ENCODE peak calls at places on chromosomes 13 and 19, in four cellular contexts. U, H, W and Y are unnamed samples.

GRCh38 chr13:42732073-42732472 is 49.3 kb upstream of the FAM216B start:
- DNase-seq in U (no peak), H (no peak), W (no peak), Y (no peak)

GRCh38 chr13:50403311-50403710 is 388.1 kb downstream of the KCNRG start:
- DNase-seq in U (no peak), H (peak; percentile 78), W (no peak), Y (no peak)

GRCh38 chr13:25783480-25784081 is 268.2 kb downstream of the SHISA2 start:
- DNase-seq in U (no peak), H (no peak), W (no peak), Y (no peak)

GRCh38 chr13:110398564-110399507 is 91.8 kb downstream of the COL4A2 start:
- DNase-seq in U (no peak), H (no peak), W (no peak), Y (no peak)

GRCh38 chr19:45508681-45508930 is 1.3 kb downstream of the VASP start:
- DNase-seq in U (no peak), H (no peak), W (no peak), Y (no peak)

GRCh38 chr13:65841156-65841555 is 1389.0 kb downstream of the PCDH9 start:
- DNase-seq in U (no peak), H (no peak), W (no peak), Y (no peak)

GRCh38 chr13:97285221-97285955 is 63.3 kb downstream of the MBNL2 start:
- DNase-seq in U (no peak), H (no peak), W (no peak), Y (no peak)

GRCh38 chr19:49473868-49474544 is at the start of gene FLT3LG:
- DNase-seq in U (peak; percentile 80), H (peak; percentile 46), W (no peak), Y (peak; percentile 87)

GRCh38 chr19:38849746-38850230 is at the start of gene HNRNPL:
- DNase-seq in U (peak; percentile 90), H (no peak), W (no peak), Y (peak; percentile 90)

GRCh38 chr13:34776390-34776981 is 165.6 kb upstream of the NBEA start:
- DNase-seq in U (no peak), H (no peak), W (no peak), Y (no peak)

GRCh38 chr19:8208710-8209110 is 460 bp upstream of the CERS4 start:
- DNase-seq in U (no peak), H (no peak), W (no peak), Y (no peak)

GRCh38 chr13:41257535-41257934 is 5.8 kb downstream of the MTRF1 start:
- DNase-seq in U (no peak), H (peak; percentile 10), W (no peak), Y (no peak)

GRCh38 chr13:27139565-27139964 is 32.0 kb downstream of the USP12 start:
- DNase-seq in U (no peak), H (no peak), W (no peak), Y (no peak)

GRCh38 chr13:106129993-106130392 is 405.5 kb downstream of the EFNB2 start:
- DNase-seq in U (no peak), H (no peak), W (no peak), Y (no peak)

GRCh38 chr19:45469132-45469834 is 1.5 kb downstream of the FOSB start:
- DNase-seq in U (peak; percentile 89), H (peak; percentile 87), W (peak; percentile 78), Y (peak; percentile 97)

GRCh38 chr19:50067575-50067974 is 41.8 kb downstream of the ZNF473 start:
- DNase-seq in U (no peak), H (no peak), W (no peak), Y (no peak)

GRCh38 chr19:6425732-6426686 is 1.4 kb upstream of the KHSRP start:
- DNase-seq in U (no peak), H (peak; percentile 60), W (no peak), Y (peak; percentile 46)

DNA sequence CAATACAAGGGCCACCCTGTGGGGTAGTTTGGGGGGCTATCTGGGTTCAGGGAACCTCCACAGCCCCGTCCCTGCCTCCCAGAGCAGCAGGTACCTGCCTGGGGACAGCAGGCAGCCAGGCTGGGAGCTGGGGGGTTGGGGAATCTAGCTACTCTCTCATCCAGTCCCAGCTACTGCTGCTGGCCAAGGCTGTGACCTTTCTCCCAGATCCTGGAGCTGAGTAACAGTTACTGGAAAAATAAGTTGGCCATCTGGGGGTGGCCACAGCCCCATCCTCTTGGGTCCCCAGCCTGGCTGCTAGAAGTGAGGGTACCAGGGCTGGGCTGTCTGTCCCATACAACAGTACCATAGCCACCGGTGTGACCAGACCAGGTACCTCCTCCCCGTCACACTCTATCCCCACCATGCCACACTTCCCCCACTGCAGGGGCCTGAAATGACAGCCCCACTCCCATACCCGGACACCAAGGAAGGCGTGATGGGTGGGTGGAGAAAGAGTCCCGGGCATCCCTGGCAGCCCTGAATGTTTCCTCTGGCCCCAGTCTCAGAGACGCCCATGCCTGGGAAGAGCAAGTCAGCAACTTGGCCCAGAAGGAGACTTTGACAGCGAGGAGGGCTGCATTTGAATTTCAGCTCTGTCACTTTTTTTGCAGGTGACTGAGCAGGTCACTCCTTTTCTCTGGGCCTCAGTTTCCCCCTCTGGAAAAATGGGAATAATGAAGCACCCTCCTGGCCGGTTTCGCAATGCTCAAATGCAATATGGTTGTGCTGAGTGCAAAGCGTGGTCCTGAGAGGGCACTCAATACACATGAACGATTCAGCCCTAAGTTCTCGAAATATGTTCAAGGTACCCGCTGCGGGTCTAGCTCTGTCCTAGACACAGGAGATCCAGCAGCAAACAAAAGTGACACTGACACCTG is 30.7 kb upstream of the NFIC start:
- DNase-seq in U (no peak), H (no peak), W (no peak), Y (no peak)
- TF ChIP-seq FOXK2 in U (no peak), H (no peak), W (no peak), Y (no peak)

DNA sequence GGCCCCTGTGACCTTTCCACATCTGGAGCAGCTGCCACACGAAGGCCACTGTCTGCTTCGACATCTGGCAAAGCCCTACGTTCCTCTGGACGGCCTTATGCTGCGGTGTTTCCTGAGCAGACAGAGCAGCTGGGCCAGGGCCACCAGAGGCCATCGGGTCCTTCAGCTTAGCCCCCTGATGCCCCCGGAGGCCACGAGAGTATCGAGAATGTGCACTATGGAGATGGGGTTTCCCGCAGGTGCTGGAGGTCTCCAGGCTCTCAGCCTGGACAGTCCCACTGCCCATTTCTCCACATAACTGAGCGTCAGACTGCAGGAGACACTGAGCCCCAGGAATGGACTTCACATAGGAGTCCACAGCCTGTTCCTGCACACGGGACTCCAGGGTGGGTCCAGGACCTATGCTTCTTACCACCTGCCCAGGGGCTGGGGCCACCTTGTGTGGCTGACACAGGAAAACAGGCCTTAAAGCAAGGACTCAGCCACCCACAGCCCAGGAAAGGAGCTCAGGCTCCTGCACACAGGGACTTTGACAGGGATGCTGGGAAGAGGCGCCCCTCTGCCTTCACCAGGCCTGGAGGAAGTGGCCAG is 80.7 kb downstream of the SLC7A1 start:
- DNase-seq in U (no peak), H (no peak), W (no peak), Y (no peak)
- TF ChIP-seq FOXK2 in U (no peak), H (no peak), W (no peak), Y (no peak)

GRCh38 chr13:46846736-46847135 is 49.8 kb upstream of the ESD start:
- DNase-seq in U (no peak), H (no peak), W (no peak), Y (no peak)
- TF ChIP-seq FOXK2 in U (no peak), H (no peak), W (no peak), Y (no peak)

GRCh38 chr19:32661318-32661717 is 13.7 kb downstream of the ANKRD27 start:
- DNase-seq in U (no peak), H (peak; percentile 37), W (no peak), Y (no peak)

GRCh38 chr19:32658075-32658474 is 16.9 kb downstream of the ANKRD27 start:
- DNase-seq in U (no peak), H (no peak), W (no peak), Y (no peak)

GRCh38 chr19:32658527-32658926 is 16.5 kb downstream of the ANKRD27 start:
- DNase-seq in U (no peak), H (no peak), W (no peak), Y (no peak)

GRCh38 chr19:32666084-32666483 is 8.9 kb downstream of the ANKRD27 start:
- DNase-seq in U (no peak), H (no peak), W (no peak), Y (no peak)

GRCh38 chr19:32662186-32662585 is 12.8 kb downstream of the ANKRD27 start:
- DNase-seq in U (no peak), H (no peak), W (no peak), Y (no peak)
- TF ChIP-seq FOXK2 in U (no peak), H (no peak), W (no peak), Y (no peak)

GRCh38 chr13:24706886-24707585 is 26.8 kb downstream of the ATP12A start:
- DNase-seq in U (no peak), H (no peak), W (no peak), Y (no peak)

GRCh38 chr13:24713022-24713421 is 32.8 kb downstream of the ATP12A start:
- DNase-seq in U (no peak), H (no peak), W (no peak), Y (no peak)

DNA sequence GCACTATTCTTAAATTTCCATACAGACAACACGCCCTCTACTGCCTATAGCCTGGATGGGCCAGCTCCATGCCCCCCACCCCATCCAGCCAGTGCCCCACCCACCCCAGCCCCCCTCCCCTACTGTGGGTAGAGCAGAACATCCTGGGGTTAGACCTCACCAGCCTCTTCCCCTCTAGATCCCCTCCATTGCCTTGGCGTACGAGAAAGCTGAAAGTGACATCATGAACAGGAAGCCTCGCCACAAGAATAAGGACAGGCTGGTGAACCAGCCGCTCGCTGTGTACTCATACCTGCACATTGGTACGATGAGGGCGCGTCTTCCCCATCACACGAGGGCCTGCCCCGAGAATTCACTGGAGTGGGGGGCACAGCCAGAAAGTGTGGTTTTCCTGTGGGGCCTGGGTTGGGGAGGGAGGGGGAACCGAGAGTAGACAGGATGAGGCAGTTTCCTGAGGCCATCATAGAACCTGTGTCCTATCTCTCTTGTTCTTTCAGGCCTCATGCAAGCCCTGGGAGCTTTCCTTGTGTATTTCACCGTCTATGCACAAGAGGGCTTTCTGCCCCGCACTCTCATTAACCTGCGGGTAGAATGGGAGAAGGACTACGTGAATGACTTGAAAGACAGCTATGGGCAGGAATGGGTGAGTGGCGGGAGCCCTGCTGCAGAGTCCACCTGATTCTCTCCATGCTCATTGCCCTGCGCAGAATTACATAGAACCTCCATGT is 29.1 kb downstream of the ATP12A start:
- DNase-seq in U (no peak), H (no peak), W (no peak), Y (no peak)
- TF ChIP-seq FOXK2 in U (no peak), H (no peak), W (no peak), Y (no peak)

DNA sequence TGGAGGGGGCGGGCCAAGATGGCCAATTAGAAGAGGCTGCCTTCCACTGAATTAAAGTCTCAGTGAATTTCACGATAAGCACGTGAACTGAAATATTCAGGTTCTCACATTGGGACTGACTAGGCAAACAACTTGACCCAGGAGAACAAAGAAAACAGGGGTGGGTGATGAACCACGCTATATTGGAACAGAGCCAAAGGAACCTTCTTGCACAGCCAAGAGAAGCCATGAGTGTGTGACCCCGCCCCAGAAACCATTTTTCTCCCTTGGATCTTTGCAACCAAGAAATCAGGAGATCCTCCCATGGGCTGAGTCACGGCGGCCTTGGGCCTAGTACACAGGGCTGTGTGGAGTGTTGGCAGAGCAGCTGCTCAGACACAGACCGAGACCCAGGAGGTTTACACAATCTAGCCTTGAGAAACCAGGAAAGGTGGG is 36.8 kb downstream of the ERICH4 start:
- DNase-seq in U (no peak), H (no peak), W (no peak), Y (peak; percentile 58)
- TF ChIP-seq FOXK2 in U (no peak), H (no peak), W (no peak), Y (no peak)

GRCh38 chr19:47723573-47723923 is 10.3 kb downstream of the EHD2 start:
- DNase-seq in U (no peak), H (peak; percentile 63), W (no peak), Y (no peak)
- TF ChIP-seq FOXK2 in U (no peak), H (no peak), W (no peak), Y (no peak)